ENCODE peak calls at places on chromosomes 3 and 15, in four cellular contexts. E is fibroblast of mammary gland, Z is choroid plexus epithelial cell, F is cardiac muscle cell. B is an unnamed sample.

GRCh38 chr15:76058714-76059319 is 968 bp upstream of the TMEM266 start:
- DNase-seq in E (peak), Z (peak), F (peak), B (no peak)

GRCh38 chr15:40357723-40358491 is at the start of gene DISP2:
- DNase-seq in E (peak), Z (peak), F (peak), B (peak)

GRCh38 chr3:308597-309321 is 112.2 kb downstream of the CHL1 start:
- DNase-seq in E (no peak), Z (no peak), F (no peak), B (no peak)

GRCh38 chr15:90513448-90513847 is 16.3 kb upstream of the CRTC3 start:
- DNase-seq in E (no peak), Z (no peak), F (no peak), B (no peak)

GRCh38 chr15:37981781-37982180 is 47.3 kb downstream of the TMCO5A start:
- DNase-seq in E (peak), Z (peak), F (peak), B (no peak)

GRCh38 chr15:37764733-37765191 is 169.7 kb upstream of the TMCO5A start:
- DNase-seq in E (peak), Z (peak), F (peak), B (no peak)

GRCh38 chr3:138862531-138862923 is 27.8 kb upstream of the PIK3CB start:
- DNase-seq in E (peak), Z (peak), F (no peak), B (no peak)

GRCh38 chr3:195718477-195718984 is 2.2 kb upstream of the MUC20 start:
- DNase-seq in E (no peak), Z (no peak), F (no peak), B (no peak)

GRCh38 chr3:36489106-36489505 is 108.8 kb downstream of the STAC start:
- DNase-seq in E (no peak), Z (no peak), F (no peak), B (no peak)

GRCh38 chr3:64445318-64446300 is 220.3 kb upstream of the PRICKLE2 start:
- DNase-seq in E (no peak), Z (peak), F (peak), B (no peak)

GRCh38 chr3:156317457-156317856 is 197.1 kb downstream of the KCNAB1 start:
- DNase-seq in E (peak), Z (peak), F (no peak), B (no peak)

GRCh38 chr3:13528217-13528801 is 20.6 kb upstream of the FBLN2 start:
- DNase-seq in E (peak), Z (peak), F (peak), B (no peak)

GRCh38 chr3:169149349-169149890 is 514.1 kb downstream of the MECOM start:
- DNase-seq in E (peak), Z (peak), F (peak), B (peak)

GRCh38 chr15:24878153-24878552 is 76.6 kb upstream of the SNRPN start:
- DNase-seq in E (peak), Z (peak), F (no peak), B (no peak)

GRCh38 chr3:44045476-44046275 is 196.0 kb upstream of the TOPAZ1 start:
- DNase-seq in E (no peak), Z (peak), F (no peak), B (peak)

GRCh38 chr15:34147371-34148140 is 45.7 kb downstream of the PGBD4 start:
- DNase-seq in E (peak), Z (peak), F (no peak), B (no peak)

GRCh38 chr3:182364723-182365650 is 428.3 kb upstream of the ATP11B start:
- DNase-seq in E (no peak), Z (no peak), F (no peak), B (no peak)

GRCh38 chr15:87672309-87672897 is 584.1 kb downstream of the NTRK3 start:
- DNase-seq in E (peak), Z (peak), F (peak), B (no peak)

DNA sequence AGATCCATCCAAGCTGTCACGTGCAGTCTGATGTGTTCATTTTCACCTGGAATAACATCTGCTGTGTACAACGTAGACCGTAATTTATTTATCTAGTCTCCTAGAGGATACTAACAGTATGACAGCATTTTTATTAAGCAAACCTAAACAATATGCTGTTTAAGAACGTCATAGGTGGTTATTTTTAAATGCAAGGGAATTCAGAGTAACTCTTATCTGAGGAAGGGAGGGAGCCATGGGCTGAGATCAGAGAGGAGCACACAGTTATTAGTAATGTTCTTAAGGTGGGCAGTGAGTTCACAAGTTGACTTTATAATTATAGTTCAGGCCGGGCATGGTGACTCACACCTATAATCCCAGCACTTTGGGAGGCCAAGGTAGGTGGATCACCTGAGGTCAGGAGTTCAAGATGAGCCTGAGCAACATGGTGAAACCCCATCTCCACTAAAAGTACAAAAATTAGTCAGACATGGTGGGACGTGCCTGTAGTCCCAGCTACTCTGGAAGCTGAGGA is 193.6 kb downstream of the UACA start:
- DNase-seq in E (no peak), Z (peak), F (no peak), B (no peak)
- TF ChIP-seq CTCF in E (no peak), Z (no peak), F (no peak), B (no peak)

DNA sequence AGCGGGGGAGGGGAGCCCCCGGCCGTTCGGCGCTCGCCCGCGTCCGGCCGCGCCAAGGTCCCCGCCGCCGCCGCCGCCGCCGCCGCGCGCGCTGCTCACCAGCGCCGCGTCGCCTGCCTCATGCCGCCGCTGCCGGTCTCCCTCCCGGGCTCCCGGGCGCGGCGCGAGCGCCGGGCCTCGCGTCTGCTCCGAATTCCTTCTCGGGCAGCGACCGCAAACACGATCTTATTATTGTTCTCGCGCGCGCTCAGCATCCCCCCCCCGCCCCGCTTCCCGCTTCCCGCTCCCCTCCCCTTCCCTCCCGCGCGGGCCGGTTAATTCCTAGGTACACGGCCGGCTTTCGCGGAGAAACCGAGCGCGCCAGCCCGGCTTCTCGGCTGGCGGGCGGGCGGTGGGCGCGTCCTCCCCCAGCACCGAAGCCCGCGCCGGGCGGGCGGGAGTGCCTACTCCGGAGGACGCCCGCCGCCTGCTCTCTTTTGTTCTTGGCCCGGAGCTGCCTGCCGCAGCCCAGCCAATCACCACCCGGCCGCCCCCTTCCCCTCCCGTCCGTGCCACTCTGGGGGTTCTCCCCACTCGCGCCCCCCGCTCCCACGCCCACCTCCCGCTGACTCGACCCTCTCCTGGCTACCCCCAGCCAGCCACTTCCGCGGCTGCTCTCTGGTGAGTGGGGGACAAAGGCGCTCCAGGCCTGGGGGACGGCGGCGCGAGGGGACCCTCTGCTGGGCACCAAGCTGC is at the start of gene HDGFL3:
- DNase-seq in E (peak), Z (peak), F (peak), B (peak)
- TF ChIP-seq CTCF in E (no peak), Z (peak), F (peak), B (no peak)

GRCh38 chr3:19885468-19885867 is 48.5 kb downstream of the EFHB start:
- DNase-seq in E (peak), Z (peak), F (peak), B (no peak)
- TF ChIP-seq CTCF in E (peak), Z (peak), F (peak), B (no peak)

GRCh38 chr15:92197761-92198160 is 195.9 kb upstream of the ST8SIA2 start:
- DNase-seq in E (no peak), Z (no peak), F (no peak), B (no peak)

GRCh38 chr15:92200891-92201290 is 192.8 kb upstream of the ST8SIA2 start:
- DNase-seq in E (no peak), Z (no peak), F (no peak), B (no peak)

GRCh38 chr15:92196342-92196741 is 197.3 kb upstream of the ST8SIA2 start:
- DNase-seq in E (no peak), Z (no peak), F (no peak), B (no peak)
- TF ChIP-seq CTCF in E (no peak), Z (no peak), F (no peak), B (no peak)

GRCh38 chr15:57537072-57537471 is 54.6 kb upstream of the MYZAP start:
- DNase-seq in E (peak), Z (peak), F (no peak), B (no peak)
- TF ChIP-seq CTCF in E (no peak), Z (no peak), F (no peak), B (no peak)

GRCh38 chr15:39128746-39129145 is 452.1 kb upstream of the THBS1 start:
- DNase-seq in E (no peak), Z (no peak), F (no peak), B (no peak)

GRCh38 chr15:39132071-39132470 is 448.8 kb upstream of the THBS1 start:
- DNase-seq in E (peak), Z (no peak), F (no peak), B (no peak)

GRCh38 chr15:39133201-39133600 is 447.7 kb upstream of the THBS1 start:
- DNase-seq in E (peak), Z (peak), F (peak), B (no peak)

GRCh38 chr15:39131605-39132004 is 449.3 kb upstream of the THBS1 start:
- DNase-seq in E (peak), Z (no peak), F (no peak), B (no peak)

GRCh38 chr15:39130556-39131379 is 450.1 kb upstream of the THBS1 start:
- DNase-seq in E (peak), Z (no peak), F (no peak), B (no peak)
- TF ChIP-seq CTCF in E (no peak), Z (no peak), F (no peak), B (no peak)

B was measured in activated B cell treated with CpG ODN at 0.5 μM for 24 hours.